ENCODE peak calls at places on chromosome 7, in seven cellular contexts. T is right cardiac atrium, L is lower lobe of right lung, F is neuronal stem cell, N is psoas muscle, A is aorta, M is IMR-90. H is an unnamed sample. For H3K9me3, the result is how much of the 10 kb centered on the place peaks cover.

GRCh38 chr7:741850-742249 is 14.8 kb upstream of the PRKAR1B start:
- DNase-seq in A (no peak), F (no peak), T (no peak), M (no peak), L (peak), N (no peak), H (peak)

GRCh38 chr7:2477447-2478386 is 1.5 kb upstream of the GRIFIN start:
- DNase-seq in T (peak), F (no peak), M (peak), A (peak), N (peak), L (peak), H (peak)

GRCh38 chr7:71131256-71131752 is 640 bp upstream of the GALNT17 start:
- DNase-seq in L (no peak), A (peak), M (no peak), N (peak), T (peak), F (peak), H (peak)

GRCh38 chr7:130998993-130999602 is 265.1 kb upstream of the KLF14 start:
- DNase-seq in T (no peak), A (no peak), M (peak), L (no peak), F (no peak), N (no peak), H (no peak)

GRCh38 chr7:77498659-77499379 is 38.3 kb upstream of the PTPN12 start:
- DNase-seq in M (no peak), F (no peak), L (no peak), T (no peak), A (no peak), N (no peak), H (no peak)

GRCh38 chr7:116441534-116441933 is 58.0 kb upstream of the CAV2 start:
- DNase-seq in T (no peak), F (no peak), M (peak), L (no peak), N (no peak), A (no peak), H (no peak)

GRCh38 chr7:73701357-73701995 is 18.0 kb downstream of the STX1A start:
- DNase-seq in L (no peak), F (no peak), T (no peak), A (peak), N (no peak), M (peak), H (no peak)

GRCh38 chr7:46134795-46135194 is 213.7 kb upstream of the IGFBP3 start:
- DNase-seq in L (no peak), F (no peak), A (no peak), T (no peak), N (no peak), M (no peak), H (no peak)

GRCh38 chr7:38704041-38704547 is 72.9 kb upstream of the AMPH start:
- DNase-seq in L (no peak), M (peak), A (no peak), T (no peak), F (no peak), N (no peak), H (no peak)

GRCh38 chr7:131219277-131220041 is 108.2 kb upstream of the MKLN1 start:
- DNase-seq in N (peak), M (no peak), T (peak), F (no peak), L (peak), A (peak), H (no peak)

GRCh38 chr7:304574-305409 is 14.8 kb downstream of the FOXL3 start:
- DNase-seq in N (no peak), L (peak), T (no peak), M (no peak), F (no peak), A (no peak), H (no peak)

GRCh38 chr7:48786951-48787350 is 137.4 kb upstream of the CDC14C start:
- DNase-seq in T (no peak), N (no peak), A (no peak), F (no peak), M (no peak), L (no peak), H (no peak)

GRCh38 chr7:43071604-43072003 is 40.8 kb upstream of the HECW1 start:
- DNase-seq in M (peak), N (no peak), F (peak), A (no peak), L (no peak), T (no peak), H (no peak)

GRCh38 chr7:108136191-108136581 is 6.0 kb upstream of the LAMB4 start:
- DNase-seq in A (no peak), M (no peak), T (no peak), F (no peak), L (no peak), N (no peak), H (no peak)

GRCh38 chr7:36015733-36016132 is 137.3 kb upstream of the EEPD1 start:
- DNase-seq in M (peak), A (no peak), T (no peak), L (no peak), N (no peak), F (no peak), H (no peak)

GRCh38 chr7:16739863-16740622 is 13.5 kb upstream of the TSPAN13 start:
- DNase-seq in N (no peak), M (peak), L (no peak), T (peak), A (no peak), F (no peak), H (no peak)

GRCh38 chr7:106448992-106449859 is 164.4 kb upstream of the NAMPT start:
- DNase-seq in F (no peak), A (no peak), L (no peak), M (no peak), N (no peak), T (no peak), H (no peak)

GRCh38 chr7:47153571-47153970 is 428.3 kb downstream of the TNS3 start:
- DNase-seq in N (no peak), F (no peak), M (no peak), A (no peak), L (peak), T (no peak), H (peak)

GRCh38 chr7:79647711-79648110 is 194.2 kb upstream of the MAGI2 start:
- DNase-seq in T (no peak), A (no peak), N (no peak), L (no peak), M (no peak), F (no peak), H (no peak)

GRCh38 chr7:137421389-137421788 is 77.9 kb upstream of the PTN start:
- DNase-seq in M (peak), L (no peak), T (no peak), A (no peak), N (no peak), F (no peak), H (no peak)

GRCh38 chr7:17447728-17448478 is 149.5 kb downstream of the AHR start:
- DNase-seq in T (no peak), A (no peak), N (no peak), M (peak), L (no peak), F (no peak), H (no peak)

GRCh38 chr7:111132833-111133232 is 41.9 kb downstream of the LRRN3 start:
- DNase-seq in M (peak), L (no peak), N (no peak), F (no peak), T (no peak), A (no peak), H (no peak)

GRCh38 chr7:154598405-154598804 is 404.5 kb downstream of the PAXIP1 start:
- DNase-seq in L (no peak), A (no peak), T (no peak), M (no peak), N (no peak), F (no peak), H (no peak)

GRCh38 chr7:42883950-42884349 is 27.9 kb downstream of the C7orf25 start:
- DNase-seq in T (no peak), A (no peak), L (peak), N (no peak), M (peak), F (no peak), H (peak)

GRCh38 chr7:137975223-137975622 is 26.7 kb downstream of the CREB3L2 start:
- DNase-seq in T (peak), F (no peak), M (peak), L (no peak), N (no peak), A (peak), H (peak)

GRCh38 chr7:103988468-103989199 is 824 bp downstream of the RELN start:
- DNase-seq in A (no peak), M (no peak), F (peak), N (no peak), T (no peak), L (no peak), H (peak)

GRCh38 chr7:103989200-103989784 is at the start of gene RELN:
- DNase-seq in F (peak), M (peak), A (no peak), N (no peak), L (no peak), T (peak), H (peak)

GRCh38 chr7:103991406-103991805 is 1.9 kb upstream of the RELN start:
- DNase-seq in M (no peak), N (no peak), F (no peak), A (no peak), T (no peak), L (no peak), H (no peak)

GRCh38 chr7:103989785-103990775 is 622 bp upstream of the RELN start:
- DNase-seq in L (no peak), T (peak), F (peak), M (peak), A (no peak), N (no peak), H (peak)

GRCh38 chr7:103990991-103991390 is 1.5 kb upstream of the RELN start:
- DNase-seq in T (no peak), A (no peak), L (no peak), F (no peak), N (no peak), M (no peak), H (no peak)
- H3K4me3 ChIP-seq in T (no peak), A (no peak), L (no peak), F (no peak), N (no peak), M (no peak), H (no peak)

GRCh38 chr7:6271091-6271658 is 1.2 kb downstream of the CYTH3 start:
- DNase-seq in L (peak), A (peak), T (peak), F (no peak), M (peak), N (peak), H (no peak)

GRCh38 chr7:6273917-6274630 is 1.6 kb upstream of the CYTH3 start:
- DNase-seq in M (no peak), T (no peak), N (no peak), A (no peak), L (no peak), F (no peak), H (no peak)

GRCh38 chr7:6272481-6273323 is at the start of gene CYTH3:
- DNase-seq in M (peak), A (peak), T (peak), L (peak), F (peak), N (peak), H (peak)

GRCh38 chr7:6273380-6273837 is 985 bp upstream of the CYTH3 start:
- DNase-seq in N (peak), F (no peak), M (no peak), A (no peak), T (peak), L (no peak), H (no peak)

GRCh38 chr7:6271694-6272371 is 591 bp downstream of the CYTH3 start:
- DNase-seq in L (peak), A (peak), M (no peak), F (no peak), T (peak), N (peak), H (peak)
- H3K9me3 ChIP-seq in L (under half), A (under half), M (under half), F (under half), T (under half), N (under half), H (under half)

DNA sequence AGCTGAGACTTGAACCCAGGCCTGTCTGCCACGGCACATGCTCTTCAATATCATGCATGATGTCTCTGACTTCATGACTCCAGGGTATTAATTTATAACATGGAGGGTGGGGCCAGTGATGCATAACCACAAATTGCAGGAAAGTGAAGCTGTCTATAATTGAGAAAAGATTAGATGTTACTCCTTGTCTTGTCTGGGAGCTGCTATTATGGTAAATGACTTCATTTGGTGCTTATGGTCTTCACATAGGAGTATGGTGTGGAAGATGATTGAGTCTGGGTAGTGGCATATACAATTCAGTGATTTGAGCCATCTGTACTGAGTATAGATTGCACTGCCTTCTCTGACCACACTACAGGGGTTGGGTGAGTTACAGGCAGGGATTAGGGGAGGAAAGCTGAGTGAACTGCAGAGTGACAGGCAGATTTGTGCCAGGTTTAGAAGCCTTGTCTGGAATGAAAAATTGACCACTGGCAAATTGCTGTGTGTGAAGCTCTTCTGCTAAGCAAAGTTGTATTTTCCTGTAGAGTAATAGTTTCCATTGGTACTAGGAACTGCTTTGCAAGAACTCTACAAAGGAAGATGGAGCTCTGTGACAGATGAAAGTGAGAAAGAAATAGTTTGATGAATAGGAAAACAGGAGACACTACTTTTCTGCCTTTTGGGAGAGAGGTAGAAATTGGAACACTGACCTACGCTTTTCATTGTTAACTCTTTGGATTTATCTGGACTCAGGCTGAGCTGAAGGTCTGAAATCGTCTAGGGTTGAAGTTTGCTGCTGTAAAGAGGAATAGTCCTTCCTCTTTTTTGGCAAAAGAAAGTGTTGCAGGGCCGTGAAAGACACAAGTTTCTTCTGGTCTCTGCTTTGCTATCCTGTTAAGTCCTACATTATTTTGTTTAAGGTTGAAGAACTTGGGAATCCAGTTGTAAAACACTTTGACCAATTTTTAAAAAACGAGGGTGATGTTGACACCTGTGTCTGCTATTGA is 2.7 kb downstream of the SND1 start:
- DNase-seq in T (no peak), F (no peak), M (no peak), A (no peak), N (no peak), L (no peak), H (no peak)
- H3K4me3 ChIP-seq in T (no peak), F (no peak), M (no peak), A (no peak), N (no peak), L (no peak), H (no peak)

GRCh38 chr7:157928808-157929425 is 592.1 kb downstream of the DNAJB6 start:
- DNase-seq in M (no peak), L (no peak), T (no peak), A (no peak), N (no peak), F (no peak), H (peak)

GRCh38 chr7:157929671-157930070 is 592.9 kb downstream of the DNAJB6 start:
- DNase-seq in F (no peak), M (no peak), T (no peak), N (no peak), L (no peak), A (no peak), H (peak)

GRCh38 chr7:157930441-157930840 is 593.6 kb downstream of the DNAJB6 start:
- DNase-seq in L (no peak), T (no peak), A (no peak), M (no peak), N (no peak), F (no peak), H (peak)

GRCh38 chr7:157930926-157931466 is 594.2 kb downstream of the DNAJB6 start:
- DNase-seq in T (no peak), N (no peak), M (no peak), F (no peak), L (no peak), A (no peak), H (no peak)

GRCh38 chr7:157932498-157933218 is 595.9 kb downstream of the DNAJB6 start:
- DNase-seq in N (no peak), T (no peak), F (no peak), M (no peak), A (no peak), L (no peak), H (no peak)
- H3K9me3 ChIP-seq in N (under half), T (under half), F (under half), M (half or more), A (under half), L (under half), H (under half)